ENCODE peak calls at places on chromosomes 2 and 18, in nine cellular contexts. One of them, this sample, is unnamed.
A peak's percentile ranks its signal among the peaks of the same experiment; 100 is the strongest.

GRCh38 chr2:180980185-180980942 is at the start of gene UBE2E3:
- DNase-seq in activated naive CD8-positive, alpha-beta T cell treated with anti-CD3 and anti-CD28 coated beads, Interleukin-2, amount 50 U/mL, for 24 hours: peak; percentile 80
- DNase-seq in brain microvascular endothelial cell: peak; percentile 74
- DNase-seq in NCI-H2029: peak; percentile 72
- DNase-seq in kidney tubule cell: peak; percentile 83
- DNase-seq in activated T-cell treated with anti-CD3 and anti-CD28 coated beads for 1 hour: peak; percentile 65
- DNase-seq in HEK293T: peak; percentile 72
- DNase-seq in NCI-H510A treated with DMSO at 0.1 percent for 48 hours: peak; percentile 78
- DNase-seq in stimulated activated naive CD8-positive, alpha-beta T cell treated with anti-CD3 and anti-CD28 coated beads, Interleukin-15, Interleukin-2, amounts not matched to agents 100 U/mL and 50 U/mL, for 24 hours: peak; percentile 80
- DNase-seq in this sample: peak; percentile 86

GRCh38 chr2:231602874-231603467 is 10.3 kb downstream of the TEX44 start:
- DNase-seq in activated naive CD8-positive, alpha-beta T cell treated with anti-CD3 and anti-CD28 coated beads, Interleukin-2, amount 50 U/mL, for 24 hours: no peak
- DNase-seq in brain microvascular endothelial cell: no peak
- DNase-seq in NCI-H2029: no peak
- DNase-seq in kidney tubule cell: no peak
- DNase-seq in activated T-cell treated with anti-CD3 and anti-CD28 coated beads for 1 hour: no peak
- DNase-seq in HEK293T: no peak
- DNase-seq in NCI-H510A treated with DMSO at 0.1 percent for 48 hours: no peak
- DNase-seq in stimulated activated naive CD8-positive, alpha-beta T cell treated with anti-CD3 and anti-CD28 coated beads, Interleukin-15, Interleukin-2, amounts not matched to agents 100 U/mL and 50 U/mL, for 24 hours: no peak
- DNase-seq in this sample: no peak

GRCh38 chr2:176106636-176107539 is at the start of gene HOXD11:
- DNase-seq in activated naive CD8-positive, alpha-beta T cell treated with anti-CD3 and anti-CD28 coated beads, Interleukin-2, amount 50 U/mL, for 24 hours: no peak
- DNase-seq in brain microvascular endothelial cell: no peak
- DNase-seq in NCI-H2029: peak; percentile 75
- DNase-seq in kidney tubule cell: peak; percentile 65
- DNase-seq in activated T-cell treated with anti-CD3 and anti-CD28 coated beads for 1 hour: no peak
- DNase-seq in HEK293T: peak; percentile 81
- DNase-seq in NCI-H510A treated with DMSO at 0.1 percent for 48 hours: peak; percentile 83
- DNase-seq in stimulated activated naive CD8-positive, alpha-beta T cell treated with anti-CD3 and anti-CD28 coated beads, Interleukin-15, Interleukin-2, amounts not matched to agents 100 U/mL and 50 U/mL, for 24 hours: no peak
- DNase-seq in this sample: no peak

GRCh38 chr2:162475661-162476060 is 131.7 kb downstream of the GCA start:
- DNase-seq in activated naive CD8-positive, alpha-beta T cell treated with anti-CD3 and anti-CD28 coated beads, Interleukin-2, amount 50 U/mL, for 24 hours: no peak
- DNase-seq in brain microvascular endothelial cell: peak; percentile 18
- DNase-seq in NCI-H2029: peak; percentile 54
- DNase-seq in kidney tubule cell: peak; percentile 46
- DNase-seq in activated T-cell treated with anti-CD3 and anti-CD28 coated beads for 1 hour: no peak
- DNase-seq in HEK293T: no peak
- DNase-seq in NCI-H510A treated with DMSO at 0.1 percent for 48 hours: no peak
- DNase-seq in stimulated activated naive CD8-positive, alpha-beta T cell treated with anti-CD3 and anti-CD28 coated beads, Interleukin-15, Interleukin-2, amounts not matched to agents 100 U/mL and 50 U/mL, for 24 hours: no peak
- DNase-seq in this sample: no peak

GRCh38 chr2:101307503-101307902 is 998 bp downstream of the RNF149 start:
- DNase-seq in activated naive CD8-positive, alpha-beta T cell treated with anti-CD3 and anti-CD28 coated beads, Interleukin-2, amount 50 U/mL, for 24 hours: no peak
- DNase-seq in brain microvascular endothelial cell: no peak
- DNase-seq in NCI-H2029: no peak
- DNase-seq in kidney tubule cell: peak; percentile 34
- DNase-seq in activated T-cell treated with anti-CD3 and anti-CD28 coated beads for 1 hour: no peak
- DNase-seq in HEK293T: no peak
- DNase-seq in NCI-H510A treated with DMSO at 0.1 percent for 48 hours: no peak
- DNase-seq in stimulated activated naive CD8-positive, alpha-beta T cell treated with anti-CD3 and anti-CD28 coated beads, Interleukin-15, Interleukin-2, amounts not matched to agents 100 U/mL and 50 U/mL, for 24 hours: peak; percentile 36
- DNase-seq in this sample: no peak

GRCh38 chr2:119929537-119929936 is 83.3 kb upstream of the EPB41L5 start:
- DNase-seq in activated naive CD8-positive, alpha-beta T cell treated with anti-CD3 and anti-CD28 coated beads, Interleukin-2, amount 50 U/mL, for 24 hours: no peak
- DNase-seq in brain microvascular endothelial cell: no peak
- DNase-seq in NCI-H2029: no peak
- DNase-seq in kidney tubule cell: no peak
- DNase-seq in activated T-cell treated with anti-CD3 and anti-CD28 coated beads for 1 hour: no peak
- DNase-seq in HEK293T: no peak
- DNase-seq in NCI-H510A treated with DMSO at 0.1 percent for 48 hours: no peak
- DNase-seq in stimulated activated naive CD8-positive, alpha-beta T cell treated with anti-CD3 and anti-CD28 coated beads, Interleukin-15, Interleukin-2, amounts not matched to agents 100 U/mL and 50 U/mL, for 24 hours: peak; percentile 9
- DNase-seq in this sample: no peak

GRCh38 chr2:156565066-156565710 is 129.0 kb downstream of the GPD2 start:
- DNase-seq in activated naive CD8-positive, alpha-beta T cell treated with anti-CD3 and anti-CD28 coated beads, Interleukin-2, amount 50 U/mL, for 24 hours: no peak
- DNase-seq in brain microvascular endothelial cell: peak; percentile 86
- DNase-seq in NCI-H2029: no peak
- DNase-seq in kidney tubule cell: peak; percentile 64
- DNase-seq in activated T-cell treated with anti-CD3 and anti-CD28 coated beads for 1 hour: no peak
- DNase-seq in HEK293T: no peak
- DNase-seq in NCI-H510A treated with DMSO at 0.1 percent for 48 hours: no peak
- DNase-seq in stimulated activated naive CD8-positive, alpha-beta T cell treated with anti-CD3 and anti-CD28 coated beads, Interleukin-15, Interleukin-2, amounts not matched to agents 100 U/mL and 50 U/mL, for 24 hours: no peak
- DNase-seq in this sample: peak; percentile 60

GRCh38 chr2:7405861-7406715 is 488.9 kb downstream of the RNF144A start:
- DNase-seq in activated naive CD8-positive, alpha-beta T cell treated with anti-CD3 and anti-CD28 coated beads, Interleukin-2, amount 50 U/mL, for 24 hours: no peak
- DNase-seq in brain microvascular endothelial cell: no peak
- DNase-seq in NCI-H2029: no peak
- DNase-seq in kidney tubule cell: no peak
- DNase-seq in activated T-cell treated with anti-CD3 and anti-CD28 coated beads for 1 hour: no peak
- DNase-seq in HEK293T: no peak
- DNase-seq in NCI-H510A treated with DMSO at 0.1 percent for 48 hours: no peak
- DNase-seq in stimulated activated naive CD8-positive, alpha-beta T cell treated with anti-CD3 and anti-CD28 coated beads, Interleukin-15, Interleukin-2, amounts not matched to agents 100 U/mL and 50 U/mL, for 24 hours: no peak
- DNase-seq in this sample: no peak

GRCh38 chr18:22283397-22283796 is 114.0 kb downstream of the GATA6 start:
- DNase-seq in activated naive CD8-positive, alpha-beta T cell treated with anti-CD3 and anti-CD28 coated beads, Interleukin-2, amount 50 U/mL, for 24 hours: no peak
- DNase-seq in brain microvascular endothelial cell: peak; percentile 60
- DNase-seq in NCI-H2029: no peak
- DNase-seq in kidney tubule cell: peak; percentile 21
- DNase-seq in activated T-cell treated with anti-CD3 and anti-CD28 coated beads for 1 hour: no peak
- DNase-seq in HEK293T: no peak
- DNase-seq in NCI-H510A treated with DMSO at 0.1 percent for 48 hours: no peak
- DNase-seq in stimulated activated naive CD8-positive, alpha-beta T cell treated with anti-CD3 and anti-CD28 coated beads, Interleukin-15, Interleukin-2, amounts not matched to agents 100 U/mL and 50 U/mL, for 24 hours: no peak
- DNase-seq in this sample: no peak

GRCh38 chr2:61978522-61978921 is 73.0 kb downstream of the COMMD1 start:
- DNase-seq in activated naive CD8-positive, alpha-beta T cell treated with anti-CD3 and anti-CD28 coated beads, Interleukin-2, amount 50 U/mL, for 24 hours: no peak
- DNase-seq in brain microvascular endothelial cell: no peak
- DNase-seq in NCI-H2029: peak; percentile 15
- DNase-seq in kidney tubule cell: no peak
- DNase-seq in activated T-cell treated with anti-CD3 and anti-CD28 coated beads for 1 hour: no peak
- DNase-seq in HEK293T: no peak
- DNase-seq in NCI-H510A treated with DMSO at 0.1 percent for 48 hours: no peak
- DNase-seq in stimulated activated naive CD8-positive, alpha-beta T cell treated with anti-CD3 and anti-CD28 coated beads, Interleukin-15, Interleukin-2, amounts not matched to agents 100 U/mL and 50 U/mL, for 24 hours: no peak
- DNase-seq in this sample: no peak